ENCODE peak calls at places on chromosomes 16 and 17, in seven cellular contexts. M, T, C, X, N, H and S are unnamed samples.

GRCh38 chr16:74734361-74735161 is 33.9 kb upstream of the MLKL start:
- DNase-seq in M (no peak), T (no peak), C (no peak), X (no peak), N (peak), H (peak), S (no peak)

GRCh38 chr17:70675070-70675590 is 505.8 kb downstream of the KCNJ2 start:
- DNase-seq in M (no peak), T (no peak), C (no peak), X (no peak), N (no peak), H (no peak), S (no peak)

GRCh38 chr17:17152385-17152784 is 53.7 kb downstream of the PLD6 start:
- DNase-seq in M (no peak), T (peak), C (no peak), X (no peak), N (peak), H (no peak), S (no peak)

GRCh38 chr17:11805952-11806351 is 191.3 kb downstream of the ZNF18 start:
- DNase-seq in M (no peak), T (no peak), C (no peak), X (no peak), N (no peak), H (no peak), S (no peak)

GRCh38 chr16:81569361-81570034 is 124.9 kb downstream of the CMIP start:
- DNase-seq in M (no peak), T (no peak), C (no peak), X (no peak), N (no peak), H (no peak), S (no peak)

GRCh38 chr17:3015890-3016289 is 47.5 kb downstream of the OR1D5 start:
- DNase-seq in M (no peak), T (no peak), C (no peak), X (peak), N (no peak), H (no peak), S (no peak)

GRCh38 chr16:47079883-47080282 is 63.9 kb downstream of the NETO2 start:
- DNase-seq in M (no peak), T (no peak), C (no peak), X (no peak), N (no peak), H (no peak), S (no peak)

GRCh38 chr16:89141884-89142267 is 29.7 kb upstream of the CDH15 start:
- DNase-seq in M (no peak), T (no peak), C (no peak), X (no peak), N (no peak), H (no peak), S (no peak)

GRCh38 chr16:28218109-28218508 is 6.3 kb upstream of the XPO6 start:
- DNase-seq in M (peak), T (no peak), C (peak), X (peak), N (peak), H (no peak), S (no peak)